ENCODE peak calls at places on chromosomes 4 and X, in nine cellular contexts. I is thoracic aorta; J is CD8-positive, alpha-beta memory T cell; K is hepatocyte; M is CD8-positive, alpha-beta T cell; S is SJSA1; G is endodermal cell; W is right cardiac atrium; N is tibial nerve. X is an unnamed sample.
A peak's percentile ranks its signal among the peaks of the same experiment; 100 is the strongest.

GRCh38 chr4:149933883-149934282 is 118.2 kb upstream of the IQCM start:
- DNase-seq in I (no peak), J (no peak), K (no peak), M (no peak), S (no peak), G (no peak), W (no peak), N (no peak), X (no peak)

GRCh38 chrX:18828832-18829404 is 121.5 kb downstream of the PPEF1 start:
- DNase-seq in I (no peak), J (no peak), K (peak; percentile 16), M (no peak), S (no peak), G (no peak), W (no peak), N (no peak), X (no peak)

GRCh38 chr4:96776922-96777510 is 937.1 kb downstream of the PDHA2 start:
- DNase-seq in I (no peak), J (no peak), K (no peak), M (no peak), S (no peak), G (no peak), W (no peak), N (no peak), X (no peak)

GRCh38 chr4:147518846-147519767 is 38.2 kb downstream of the EDNRA start:
- DNase-seq in I (no peak), J (peak; percentile 53), K (peak; percentile 77), M (peak; percentile 6), S (peak; percentile 74), G (peak; percentile 84), W (peak; percentile 44), N (peak; percentile 64), X (peak; percentile 41)

GRCh38 chrX:130555341-130555740 is 153.6 kb downstream of the RBMX2 start:
- DNase-seq in I (no peak), J (no peak), K (no peak), M (no peak), S (no peak), G (no peak), W (no peak), N (no peak), X (no peak)

GRCh38 chr4:110309686-110310085 is 111.3 kb upstream of the ELOVL6 start:
- DNase-seq in I (no peak), J (no peak), K (peak; percentile 41), M (no peak), S (no peak), G (no peak), W (no peak), N (no peak), X (no peak)

GRCh38 chrX:85052636-85053343 is 49.1 kb downstream of the APOOL start:
- DNase-seq in I (no peak), J (no peak), K (no peak), M (no peak), S (no peak), G (no peak), W (no peak), N (no peak), X (no peak)

GRCh38 chrX:115268421-115268820 is 21.1 kb upstream of the LUZP4 start:
- DNase-seq in I (no peak), J (no peak), K (peak; percentile 27), M (no peak), S (no peak), G (peak; percentile 58), W (no peak), N (no peak), X (no peak)

GRCh38 chr4:61094854-61095598 is 105.1 kb upstream of the ADGRL3 start:
- DNase-seq in I (no peak), J (no peak), K (no peak), M (no peak), S (no peak), G (no peak), W (no peak), N (no peak), X (no peak)

GRCh38 chrX:16416588-16416987 is 233.4 kb upstream of the S100G start:
- DNase-seq in I (no peak), J (no peak), K (no peak), M (no peak), S (no peak), G (no peak), W (no peak), N (no peak), X (no peak)

GRCh38 chr4:167233523-167234387 is 539 bp downstream of the SPOCK3 start:
- DNase-seq in I (no peak), J (no peak), K (peak; percentile 28), M (no peak), S (peak; percentile 40), G (peak; percentile 69), W (no peak), N (no peak), X (no peak)

GRCh38 chr4:122775987-122776836 is 43.7 kb downstream of the BBS12 start:
- DNase-seq in I (no peak), J (no peak), K (no peak), M (no peak), S (no peak), G (peak; percentile 71), W (no peak), N (no peak), X (no peak)

GRCh38 chrX:130184857-130185256 is 13.1 kb downstream of the RAB33A start:
- DNase-seq in I (no peak), J (no peak), K (no peak), M (no peak), S (no peak), G (no peak), W (no peak), N (no peak), X (no peak)

GRCh38 chr4:21778702-21779101 is 169.9 kb downstream of the KCNIP4 start:
- DNase-seq in I (no peak), J (no peak), K (no peak), M (no peak), S (no peak), G (no peak), W (no peak), N (no peak), X (no peak)

GRCh38 chr4:48047896-48048295 is 31.3 kb downstream of the NIPAL1 start:
- DNase-seq in I (no peak), J (no peak), K (no peak), M (no peak), S (no peak), G (no peak), W (no peak), N (no peak), X (no peak)

GRCh38 chr4:120815361-120815760 is 107.2 kb downstream of the PRDM5 start:
- DNase-seq in I (no peak), J (no peak), K (no peak), M (no peak), S (no peak), G (no peak), W (no peak), N (no peak), X (no peak)

GRCh38 chrX:21374163-21374993 is at the start of gene CNKSR2:
- DNase-seq in I (no peak), J (peak; percentile 73), K (peak; percentile 78), M (peak; percentile 60), S (peak; percentile 25), G (peak; percentile 93), W (peak; percentile 22), N (peak; percentile 5), X (no peak)

GRCh38 chr4:168839758-168840385 is 170.2 kb downstream of the CBR4 start:
- DNase-seq in I (no peak), J (no peak), K (peak; percentile 44), M (no peak), S (no peak), G (no peak), W (no peak), N (no peak), X (no peak)

GRCh38 chrX:45751156-45751555 is 550.5 kb upstream of the DIPK2B start:
- DNase-seq in I (no peak), J (no peak), K (no peak), M (no peak), S (no peak), G (no peak), W (no peak), N (no peak), X (no peak)
- H3K27ac ChIP-seq in I (no peak overlapping the region), J (no peak overlapping the region), K (no peak overlapping the region), M (no peak overlapping the region), S (peak overlapping the region; percentile 32), G (no peak overlapping the region), W (no peak overlapping the region), N (peak overlapping the region; percentile 1), X (no peak overlapping the region)

GRCh38 chr4:40209401-40209800 is 12.6 kb downstream of the RHOH start:
- DNase-seq in I (no peak), J (no peak), K (no peak), M (no peak), S (no peak), G (no peak), W (no peak), N (no peak), X (no peak)
- H3K4me1 ChIP-seq in I (peaks cover 3% of the 10 kb centered on the region), J (peaks cover 87% of the 10 kb centered on the region), K (no peaks in the 10 kb centered on the region), M (peaks cover 74% of the 10 kb centered on the region), S (no peaks in the 10 kb centered on the region), G (peaks cover 2% of the 10 kb centered on the region), W (no peaks in the 10 kb centered on the region), N (no peaks in the 10 kb centered on the region), X (peaks cover 1% of the 10 kb centered on the region)

DNA sequence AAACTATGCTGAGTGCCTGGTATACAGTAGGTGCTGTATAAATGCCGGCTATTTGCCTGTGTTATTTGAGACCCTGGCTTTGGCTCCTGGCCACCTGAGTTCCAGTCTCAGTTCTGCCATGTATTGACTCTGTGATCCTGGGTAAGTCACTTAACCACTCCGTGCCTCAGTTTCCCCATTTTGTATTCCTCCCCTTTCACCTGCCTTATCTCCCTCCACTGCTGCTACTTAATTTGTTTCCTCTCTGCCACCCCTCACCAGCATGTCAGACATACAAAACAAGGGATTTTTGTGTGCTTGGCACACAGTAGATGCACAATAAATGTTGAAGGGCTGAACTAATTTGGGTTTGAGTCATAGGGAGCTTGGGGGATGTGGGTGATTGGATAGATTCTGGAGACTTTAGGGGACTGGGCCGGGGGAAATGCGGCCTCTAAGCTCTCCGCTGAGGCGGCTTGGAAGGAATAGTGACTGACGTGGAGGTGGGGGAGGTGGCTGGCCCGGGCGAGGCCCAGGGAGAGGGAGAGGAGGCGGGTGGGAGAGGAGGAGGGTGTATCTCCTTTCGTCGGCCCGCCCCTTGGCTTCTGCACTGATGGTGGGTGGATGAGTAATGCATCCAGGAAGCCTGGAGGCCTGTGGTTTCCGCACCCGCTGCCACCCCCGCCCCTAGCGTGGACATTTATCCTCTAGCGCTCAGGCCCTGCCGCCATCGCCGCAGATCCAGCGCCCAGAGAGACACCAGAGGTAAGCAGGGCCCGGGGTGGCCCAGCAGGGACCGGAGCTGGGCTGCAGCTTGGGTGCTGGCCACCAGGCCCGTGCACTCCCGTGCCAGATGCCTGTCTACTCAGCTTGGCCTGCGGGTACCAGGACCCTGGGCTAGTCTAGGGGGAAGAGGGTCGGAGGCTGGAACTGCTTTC is at the start of gene TIMP1:
- DNase-seq in I (peak; percentile 87), J (peak; percentile 86), K (peak; percentile 92), M (peak; percentile 68), S (peak; percentile 94), G (peak; percentile 91), W (peak; percentile 94), N (peak; percentile 84), X (peak; percentile 86)
- H3K4me3 ChIP-seq in I (peak within 1 kb of the TSS; percentile 76), J (peak within 1 kb of the TSS; percentile 47), K (peak within 1 kb of the TSS; percentile 21), M (peak within 1 kb of the TSS; percentile 40), S (peak within 1 kb of the TSS; percentile 61), G (peak within 1 kb of the TSS; percentile 71), W (peak within 1 kb of the TSS; percentile 18), N (peak within 1 kb of the TSS; percentile 42), X (peak within 1 kb of the TSS; percentile 55)

DNA sequence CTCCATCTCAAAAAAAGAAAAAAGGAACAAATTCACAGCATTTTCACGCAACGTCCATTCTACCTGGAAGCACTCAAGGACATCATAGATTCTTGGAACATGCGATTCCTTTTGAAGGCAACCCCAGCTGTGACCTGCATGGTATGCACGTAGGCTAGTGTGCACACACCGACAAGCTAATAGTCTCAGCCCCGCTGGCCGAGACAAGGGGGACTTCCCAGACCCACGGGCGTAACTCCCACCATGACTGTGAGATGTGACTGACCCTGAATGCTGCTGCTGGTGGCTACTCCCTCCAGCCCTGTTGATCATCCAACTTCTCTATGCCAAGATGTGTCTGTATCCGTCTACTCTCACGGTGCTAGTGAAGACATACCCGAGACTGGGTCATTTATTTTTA is 78.3 kb downstream of the CRLF2 start:
- DNase-seq in I (no peak), J (no peak), K (no peak), M (no peak), S (peak; percentile 22), G (peak; percentile 28), W (no peak), N (no peak), X (no peak)
- H3K27ac ChIP-seq in I (no peak overlapping the region), J (no peak overlapping the region), K (no peak overlapping the region), M (no peak overlapping the region), S (no peak overlapping the region), G (no peak overlapping the region), W (no peak overlapping the region), N (no peak overlapping the region), X (no peak overlapping the region)

X was measured in lung.